ENCODE peak calls at places on chromosomes 3 and 15, in six cellular contexts. O is GM12891, C is H1, B is HepG2, P is K562, E is GM12878. I is an unnamed sample.

GRCh38 chr15:80450811-80451321 is 46.7 kb downstream of the ARNT2 start:
- DNase-seq in O (no peak), C (no peak), B (no peak), P (no peak), E (no peak), I (no peak)

GRCh38 chr3:59101091-59101738 is 51.4 kb upstream of the CFAP20DC start:
- DNase-seq in O (no peak), C (no peak), B (no peak), P (no peak), E (no peak), I (no peak)

GRCh38 chr3:8319935-8320634 is 181.5 kb upstream of the LMCD1 start:
- DNase-seq in O (no peak), C (no peak), B (no peak), P (no peak), E (no peak), I (no peak)

GRCh38 chr3:152438181-152438580 is 169.5 kb downstream of the MBNL1 start:
- DNase-seq in O (no peak), C (no peak), B (no peak), P (no peak), E (no peak), I (no peak)

GRCh38 chr3:196965112-196965803 is 3.4 kb downstream of the PIGZ start:
- DNase-seq in O (no peak), C (no peak), B (no peak), P (no peak), E (no peak), I (no peak)

GRCh38 chr3:151305081-151305777 is 11.4 kb downstream of the GPR87 start:
- DNase-seq in O (no peak), C (peak; percentile 78), B (peak; percentile 87), P (no peak), E (no peak), I (no peak)

GRCh38 chr3:177597325-177598109 is 400.2 kb upstream of the TBL1XR1 start:
- DNase-seq in O (no peak), C (no peak), B (no peak), P (no peak), E (no peak), I (peak; percentile 19)

GRCh38 chr3:87200059-87200458 is 27.1 kb upstream of the CHMP2B start:
- DNase-seq in O (no peak), C (no peak), B (no peak), P (no peak), E (no peak), I (no peak)

GRCh38 chr15:49270541-49271421 is 100.7 kb downstream of the GALK2 start:
- DNase-seq in O (no peak), C (no peak), B (no peak), P (no peak), E (no peak), I (no peak)

GRCh38 chr3:8503871-8504610 is 2.4 kb downstream of the LMCD1 start:
- DNase-seq in O (no peak), C (no peak), B (peak; percentile 47), P (no peak), E (no peak), I (no peak)

GRCh38 chr3:65905648-65906211 is 133.0 kb downstream of the MAGI1 start:
- DNase-seq in O (no peak), C (no peak), B (no peak), P (no peak), E (no peak), I (no peak)

GRCh38 chr15:89340586-89340985 is 6.0 kb upstream of the POLG start:
- DNase-seq in O (no peak), C (no peak), B (no peak), P (no peak), E (no peak), I (no peak)

GRCh38 chr15:95302206-95302605 is 1028.3 kb upstream of the NR2F2 start:
- DNase-seq in O (no peak), C (no peak), B (no peak), P (no peak), E (no peak), I (no peak)

GRCh38 chr15:95302809-95303208 is 1027.7 kb upstream of the NR2F2 start:
- DNase-seq in O (no peak), C (no peak), B (no peak), P (no peak), E (no peak), I (no peak)

GRCh38 chr15:95304874-95305271 is 1025.6 kb upstream of the NR2F2 start:
- DNase-seq in O (no peak), C (no peak), B (no peak), P (no peak), E (no peak), I (no peak)

GRCh38 chr15:95303659-95304058 is 1026.8 kb upstream of the NR2F2 start:
- DNase-seq in O (no peak), C (no peak), B (no peak), P (no peak), E (no peak), I (no peak)

GRCh38 chr15:95304116-95304873 is 1026.2 kb upstream of the NR2F2 start:
- DNase-seq in O (no peak), C (no peak), B (no peak), P (no peak), E (no peak), I (no peak)
- TF ChIP-seq POLR2AphosphoS5 in O (no peak), C (no peak), B (no peak), P (no peak), E (no peak), I (no peak)

GRCh38 chr15:50624616-50625168 is 61.9 kb downstream of the TRPM7 start:
- DNase-seq in O (no peak), C (no peak), B (no peak), P (no peak), E (no peak), I (no peak)

GRCh38 chr15:50628421-50628820 is 58.2 kb downstream of the TRPM7 start:
- DNase-seq in O (no peak), C (no peak), B (no peak), P (no peak), E (no peak), I (no peak)

DNA sequence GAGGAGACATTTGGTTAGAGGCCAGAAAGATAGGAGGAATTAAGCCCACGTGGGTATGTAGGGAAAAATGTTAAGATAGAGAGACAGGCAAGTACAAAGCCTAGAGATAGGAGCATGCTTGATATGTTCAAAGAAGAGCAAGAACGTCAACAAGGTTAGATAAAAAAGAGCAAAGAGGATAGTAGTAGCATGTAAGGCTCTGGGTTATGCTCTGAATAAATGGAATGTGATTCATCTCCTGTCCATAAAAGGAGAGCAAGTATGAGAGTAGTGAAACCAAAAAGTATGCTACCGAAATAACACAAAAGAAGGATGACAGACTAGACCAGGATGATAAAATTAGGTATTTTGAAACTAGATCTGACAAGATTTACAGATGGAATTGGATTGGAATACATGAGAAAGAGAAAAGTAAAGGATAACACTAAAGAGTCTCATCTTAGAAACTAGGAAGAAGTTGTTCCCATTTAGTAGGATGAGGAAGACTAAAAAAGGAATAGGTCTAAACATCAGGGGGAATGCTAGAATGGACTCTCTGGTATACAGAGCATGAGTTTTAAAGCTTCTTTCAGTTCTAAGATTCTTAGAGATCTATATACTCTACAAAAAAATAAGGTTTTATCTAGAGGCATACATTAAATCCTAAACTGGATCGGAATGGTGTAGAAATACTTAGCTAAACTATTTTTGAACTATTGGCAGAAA is 59.1 kb downstream of the TRPM7 start:
- DNase-seq in O (no peak), C (no peak), B (no peak), P (no peak), E (no peak), I (no peak)
- TF ChIP-seq TAF1 in O (no peak), C (no peak), B (no peak), P (no peak), E (no peak), I (no peak)

DNA sequence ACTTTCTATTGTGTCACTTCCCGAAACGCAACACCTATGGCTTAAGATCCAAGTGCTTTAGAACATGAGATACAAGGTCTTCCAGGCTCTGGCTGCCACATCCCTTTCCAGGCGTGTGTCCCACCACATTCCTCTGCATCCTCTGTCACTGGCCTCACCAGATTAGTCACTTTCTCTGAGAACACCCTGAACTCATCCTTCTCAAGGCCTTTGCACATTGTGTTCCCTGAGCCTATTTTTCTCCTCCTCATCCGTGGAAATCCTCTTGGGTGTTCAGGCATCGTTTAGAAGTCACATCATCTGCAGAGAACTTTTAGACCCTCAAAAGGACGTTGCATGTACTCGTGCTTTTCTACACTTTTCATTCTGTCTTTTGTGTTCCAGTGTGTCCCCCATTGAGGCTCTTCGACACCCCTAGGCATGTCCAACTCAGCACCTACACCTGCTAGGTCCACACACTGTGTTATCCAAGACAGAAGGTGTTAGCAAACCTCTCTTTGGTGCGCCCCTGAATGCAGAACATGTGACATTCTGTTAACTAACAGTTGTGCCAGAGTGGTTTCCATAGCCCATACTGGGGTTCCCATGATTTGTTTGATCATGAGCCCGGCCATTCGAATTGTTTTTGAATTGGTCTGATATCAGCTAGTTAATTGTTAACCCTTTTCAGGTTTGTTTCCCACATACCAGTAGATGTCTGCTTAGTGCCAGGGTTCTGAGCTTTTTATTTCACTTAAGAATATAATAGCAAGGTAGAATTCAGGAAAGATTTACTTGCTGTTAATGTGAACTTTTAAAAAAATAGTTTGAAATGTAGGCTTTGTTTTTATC is 67.2 kb downstream of the LPP start:
- DNase-seq in O (no peak), C (no peak), B (peak; percentile 17), P (no peak), E (no peak), I (no peak)
- TF ChIP-seq POLR2A in O (no peak), C (no peak), B (no peak), P (no peak), E (no peak), I (no peak)

DNA sequence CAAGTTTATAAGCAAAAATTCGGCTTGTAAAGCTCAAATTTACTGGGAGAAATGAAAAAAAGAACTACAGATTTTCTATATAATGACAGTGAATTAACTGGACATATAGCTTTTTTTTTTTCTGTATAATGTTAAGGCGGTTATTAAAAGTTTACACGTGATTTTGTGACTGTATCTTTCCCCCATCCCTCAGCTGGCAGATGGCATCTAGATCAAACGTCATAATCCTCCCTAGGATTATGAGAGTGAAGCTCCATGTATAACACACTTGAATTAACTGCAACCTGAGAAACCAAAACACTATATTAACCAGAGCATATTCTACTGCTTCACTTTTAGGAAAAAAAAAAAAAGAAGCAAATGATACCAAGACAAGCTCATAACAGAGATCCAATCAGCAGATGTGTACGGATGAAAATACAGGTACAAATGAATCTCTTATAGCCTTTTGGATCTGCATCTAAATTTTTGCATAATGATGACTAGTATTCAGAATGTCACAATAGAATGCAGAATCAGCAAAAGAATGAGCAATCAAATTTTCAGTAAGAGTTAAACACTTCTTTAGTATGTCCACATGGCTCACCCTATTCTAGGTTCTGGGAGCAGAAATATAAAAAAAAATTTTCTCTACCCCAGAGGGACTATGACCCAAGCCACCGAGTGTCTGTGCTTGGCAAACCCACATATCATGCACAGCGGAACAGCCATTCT is 12.4 kb downstream of the MOBP start:
- DNase-seq in O (no peak), C (no peak), B (no peak), P (no peak), E (no peak), I (no peak)
- TF ChIP-seq POLR2AphosphoS5 in O (no peak), C (no peak), B (no peak), P (no peak), E (no peak), I (no peak)